ENCODE peak calls at places on chromosomes 4 and X, in seven cellular contexts. Z is CD8-positive, alpha-beta T cell; W is PC-3; O is mammary epithelial cell; S is upper lobe of right lung; X is pancreas; Y is Caco-2. A is an unnamed sample.

GRCh38 chrX:96837808-96838207 is 45.9 kb upstream of the RPA4 start:
- DNase-seq in Z (no peak), W (peak; percentile 82), O (peak; percentile 8), S (no peak), X (no peak), Y (no peak), A (no peak)

GRCh38 chr4:154836030-154836429 is 55.0 kb downstream of the RBM46 start:
- DNase-seq in Z (no peak), W (no peak), O (no peak), S (no peak), X (no peak), Y (no peak), A (no peak)

GRCh38 chrX:7908821-7909220 is 18.4 kb downstream of the PNPLA4 start:
- DNase-seq in Z (no peak), W (no peak), O (no peak), S (no peak), X (no peak), Y (no peak), A (no peak)

GRCh38 chr4:107449611-107450369 is 270.2 kb downstream of the PAPSS1 start:
- DNase-seq in Z (no peak), W (no peak), O (no peak), S (no peak), X (no peak), Y (no peak), A (no peak)

GRCh38 chr4:99655315-99656081 is 2.1 kb downstream of the C4orf54 start:
- DNase-seq in Z (no peak), W (peak; percentile 88), O (peak; percentile 93), S (no peak), X (no peak), Y (no peak), A (no peak)

GRCh38 chr4:3677671-3678070 is 88.5 kb upstream of the ADRA2C start:
- DNase-seq in Z (no peak), W (no peak), O (no peak), S (peak; percentile 33), X (no peak), Y (no peak), A (peak; percentile 4)

GRCh38 chr4:68375667-68376559 is 26.0 kb upstream of the YTHDC1 start:
- DNase-seq in Z (no peak), W (peak; percentile 96), O (peak; percentile 77), S (peak; percentile 66), X (peak; percentile 25), Y (peak; percentile 65), A (peak; percentile 46)

GRCh38 chrX:2351999-2352995 is 148.5 kb downstream of the DHRSX start:
- DNase-seq in Z (no peak), W (peak; percentile 68), O (peak; percentile 66), S (no peak), X (no peak), Y (no peak), A (no peak)

GRCh38 chrX:97551821-97552220 is 668.1 kb downstream of the RPA4 start:
- DNase-seq in Z (no peak), W (no peak), O (no peak), S (no peak), X (no peak), Y (no peak), A (no peak)

GRCh38 chr4:900073-900472 is 32.0 kb downstream of the GAK start:
- DNase-seq in Z (no peak), W (no peak), O (no peak), S (no peak), X (no peak), Y (no peak), A (no peak)

GRCh38 chrX:646796-647195 is 16.2 kb downstream of the SHOX start:
- DNase-seq in Z (no peak), W (no peak), O (no peak), S (no peak), X (no peak), Y (no peak), A (no peak)

GRCh38 chr4:78922207-78922606 is 17.0 kb downstream of the PAQR3 start:
- DNase-seq in Z (no peak), W (no peak), O (no peak), S (no peak), X (no peak), Y (no peak), A (no peak)

GRCh38 chr4:6360385-6360784 is 90.7 kb downstream of the WFS1 start:
- DNase-seq in Z (no peak), W (no peak), O (no peak), S (no peak), X (no peak), Y (no peak), A (peak; percentile 59)

GRCh38 chr4:3336389-3337356 is 43.9 kb downstream of the RGS12 start:
- DNase-seq in Z (no peak), W (peak; percentile 59), O (no peak), S (no peak), X (no peak), Y (no peak), A (no peak)

GRCh38 chr4:24576276-24576675 is 8.1 kb downstream of the DHX15 start:
- DNase-seq in Z (no peak), W (no peak), O (no peak), S (no peak), X (no peak), Y (no peak), A (no peak)
- H3K4me1 ChIP-seq in Z (peaks cover 17% of the 10 kb centered on the region), W (peaks cover 4% of the 10 kb centered on the region), O (no peaks in the 10 kb centered on the region), S (peaks cover 33% of the 10 kb centered on the region), X (peaks cover 21% of the 10 kb centered on the region), Y (peaks cover 31% of the 10 kb centered on the region), A (no peaks in the 10 kb centered on the region)

DNA sequence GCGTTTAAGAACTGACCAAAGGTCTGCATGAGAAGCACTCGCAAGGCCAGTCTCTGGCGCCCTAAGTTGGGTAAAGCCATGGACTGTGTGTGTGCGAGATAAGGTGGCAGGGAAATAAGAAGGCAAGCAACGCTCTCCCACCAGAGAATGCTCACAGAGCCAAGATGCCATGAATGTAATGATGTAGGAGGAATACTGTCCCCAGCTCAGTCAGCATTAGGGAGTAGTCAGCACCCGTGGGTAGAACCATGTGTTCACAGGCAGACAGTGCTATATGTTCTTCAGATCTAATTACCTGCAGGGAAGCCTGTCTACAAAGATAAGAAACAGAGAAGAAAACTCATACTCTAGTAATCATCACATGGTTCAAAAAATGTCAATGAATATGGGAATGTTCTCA is 68.8 kb downstream of the SEC24D start:
- DNase-seq in Z (no peak), W (no peak), O (no peak), S (no peak), X (no peak), Y (no peak), A (no peak)
- H3K4me3 ChIP-seq in Z (no peak overlapping the region), W (no peak overlapping the region), O (no peak overlapping the region), S (no peak overlapping the region), X (no peak overlapping the region), Y (no peak overlapping the region), A (no peak overlapping the region)

DNA sequence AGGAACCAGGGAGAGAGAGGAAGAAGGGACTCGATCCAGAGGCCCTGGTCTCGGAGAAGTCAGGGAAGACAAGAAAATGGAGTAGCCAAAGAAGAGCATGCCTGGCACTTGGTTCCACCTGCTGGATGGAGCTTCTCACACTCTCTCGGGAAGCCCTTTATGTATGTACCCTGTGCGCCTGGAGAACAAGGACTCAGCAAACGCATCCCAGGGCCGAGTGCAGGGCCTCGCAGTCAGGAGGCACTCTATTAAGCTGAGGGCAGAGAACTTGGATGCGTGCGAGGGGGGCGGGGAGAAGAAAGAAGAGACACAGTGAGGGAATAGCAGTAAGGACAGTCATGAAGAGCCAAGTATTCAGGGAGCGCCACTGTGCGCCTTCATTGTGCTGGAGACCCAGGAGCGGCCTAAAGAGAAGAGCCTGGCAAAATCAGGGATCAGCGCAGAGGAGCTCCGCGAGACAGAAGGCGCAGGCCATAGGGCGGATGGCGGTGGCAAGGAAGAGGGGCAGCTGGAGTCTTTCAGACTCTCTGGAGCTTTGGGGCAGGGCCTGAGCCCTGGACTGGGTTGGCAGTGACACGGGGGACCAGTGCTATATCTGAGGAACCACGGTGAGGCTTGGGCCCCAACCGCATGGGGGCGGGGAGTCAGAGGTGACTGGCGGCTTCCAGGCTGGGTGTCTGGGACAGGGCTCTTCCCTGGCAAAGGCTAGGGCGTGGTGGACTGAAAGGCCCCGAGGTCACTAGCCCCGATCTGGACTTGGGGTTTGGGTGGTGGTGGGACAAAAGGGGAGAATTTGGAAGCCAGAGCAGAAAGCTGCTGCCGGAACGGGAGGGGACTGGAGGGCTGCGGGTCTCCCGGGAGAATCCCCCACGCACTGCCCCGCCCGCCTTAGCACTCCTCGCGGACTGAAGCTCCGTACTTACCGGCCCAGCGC is 1.9 kb upstream of the SEPTIN6 start:
- DNase-seq in Z (no peak), W (no peak), O (no peak), S (no peak), X (no peak), Y (no peak), A (no peak)
- TF ChIP-seq CTCF in Z (no peak), W (no peak), O (no peak), S (no peak), X (no peak), Y (no peak), A (peak; percentile 4)

GRCh38 chr4:184462724-184463123 is 11.6 kb downstream of the IRF2 start:
- DNase-seq in Z (no peak), W (no peak), O (no peak), S (no peak), X (no peak), Y (no peak), A (no peak)
- H3K4me1 ChIP-seq in Z (peaks cover 39% of the 10 kb centered on the region), W (no peaks in the 10 kb centered on the region), O (peaks cover 9% of the 10 kb centered on the region), S (peaks cover 24% of the 10 kb centered on the region), X (peaks cover 17% of the 10 kb centered on the region), Y (peaks cover 32% of the 10 kb centered on the region), A (peaks cover 9% of the 10 kb centered on the region)

GRCh38 chrX:47574096-47574553 is 8.1 kb upstream of the TIMP1 start:
- DNase-seq in Z (no peak), W (no peak), O (no peak), S (no peak), X (no peak), Y (no peak), A (no peak)

GRCh38 chrX:47574609-47575325 is 7.5 kb upstream of the TIMP1 start:
- DNase-seq in Z (no peak), W (no peak), O (no peak), S (no peak), X (no peak), Y (no peak), A (no peak)

GRCh38 chrX:47571896-47572295 is 10.3 kb upstream of the TIMP1 start:
- DNase-seq in Z (no peak), W (no peak), O (no peak), S (no peak), X (no peak), Y (no peak), A (no peak)

GRCh38 chrX:47572773-47573333 is 9.4 kb upstream of the TIMP1 start:
- DNase-seq in Z (no peak), W (no peak), O (no peak), S (no peak), X (no peak), Y (no peak), A (no peak)

GRCh38 chrX:47573334-47574095 is 8.7 kb upstream of the TIMP1 start:
- DNase-seq in Z (no peak), W (peak; percentile 66), O (peak; percentile 25), S (no peak), X (peak; percentile 34), Y (no peak), A (no peak)
- H3K4me3 ChIP-seq in Z (no peak overlapping the region), W (no peak overlapping the region), O (peak overlapping the region; percentile 17), S (peak overlapping the region; percentile 25), X (no peak overlapping the region), Y (no peak overlapping the region), A (no peak overlapping the region)

GRCh38 chr4:141858437-141858836 is 222.1 kb downstream of the IL15 start:
- DNase-seq in Z (no peak), W (peak; percentile 76), O (no peak), S (no peak), X (no peak), Y (no peak), A (no peak)

GRCh38 chr4:141860974-141861373 is 224.6 kb downstream of the IL15 start:
- DNase-seq in Z (no peak), W (peak; percentile 61), O (peak; percentile 12), S (no peak), X (no peak), Y (no peak), A (no peak)
- TF ChIP-seq CTCF in Z (no peak), W (peak; percentile 81), O (peak; percentile 22), S (no peak), X (no peak), Y (no peak), A (peak; percentile 35)

GRCh38 chrX:47422444-47422843 is 52.1 kb downstream of the ZNF157 start:
- DNase-seq in Z (no peak), W (no peak), O (no peak), S (no peak), X (no peak), Y (no peak), A (no peak)
- H3K4me1 ChIP-seq in Z (no peaks in the 10 kb centered on the region), W (no peaks in the 10 kb centered on the region), O (no peaks in the 10 kb centered on the region), S (no peaks in the 10 kb centered on the region), X (no peaks in the 10 kb centered on the region), Y (no peaks in the 10 kb centered on the region), A (no peaks in the 10 kb centered on the region)